ENCODE peak calls at places on chromosomes 11 and 22, in nine cellular contexts. Y, K, D, A, G, C, N, S and J are unnamed samples.

GRCh38 chr11:64055077-64055476 is 19.3 kb downstream of the FLRT1 start:
- DNase-seq in A (no peak), C (no peak), K (no peak), S (no peak), G (no peak), D (no peak), Y (no peak), N (no peak), J (no peak)

GRCh38 chr11:101470881-101471535 is 112.8 kb downstream of the TRPC6 start:
- DNase-seq in Y (no peak), S (peak), N (peak), D (no peak), G (no peak), C (no peak), K (no peak), A (peak), J (no peak)

GRCh38 chr11:44424841-44425240 is 114.9 kb upstream of the ALX4 start:
- DNase-seq in Y (no peak), G (no peak), C (no peak), D (no peak), N (no peak), S (no peak), A (no peak), K (no peak), J (no peak)

GRCh38 chr11:71182791-71183556 is 69.4 kb downstream of the SHANK2 start:
- DNase-seq in G (no peak), K (no peak), C (peak), N (no peak), Y (no peak), S (no peak), A (no peak), D (no peak), J (no peak)

GRCh38 chr22:17706451-17706900 is 67.8 kb downstream of the BID start:
- DNase-seq in C (peak), K (no peak), G (peak), N (peak), S (peak), D (no peak), Y (no peak), A (peak), J (no peak)

GRCh38 chr22:25146311-25146710 is 53.3 kb upstream of the CRYBB3 start:
- DNase-seq in G (peak), S (no peak), A (no peak), N (no peak), C (no peak), Y (no peak), D (no peak), K (no peak), J (no peak)

GRCh38 chr11:1130276-1131032 is 27.3 kb upstream of the MUC5AC start:
- DNase-seq in D (no peak), N (no peak), S (peak), Y (no peak), K (no peak), A (no peak), G (no peak), C (peak), J (no peak)

GRCh38 chr11:19326499-19326898 is 85.8 kb upstream of the E2F8 start:
- DNase-seq in Y (no peak), C (no peak), K (no peak), A (peak), G (no peak), S (peak), N (peak), D (no peak), J (no peak)

GRCh38 chr22:40023226-40023925 is 28.6 kb downstream of the FAM83F start:
- DNase-seq in A (no peak), C (no peak), N (no peak), S (no peak), Y (no peak), D (no peak), G (no peak), K (no peak), J (no peak)

GRCh38 chr11:135006800-135007199 is 594.8 kb upstream of the B3GAT1 start:
- DNase-seq in S (no peak), A (no peak), N (no peak), C (no peak), G (no peak), D (no peak), K (no peak), Y (no peak), J (no peak)

GRCh38 chr22:45217806-45218205 is 22.9 kb downstream of the KIAA0930 start:
- DNase-seq in G (no peak), C (no peak), K (no peak), S (no peak), A (no peak), Y (no peak), N (no peak), D (no peak), J (no peak)

GRCh38 chr22:22932512-22932941 is 44.9 kb downstream of the IGLL5 start:
- DNase-seq in S (no peak), A (no peak), Y (no peak), G (no peak), N (no peak), K (no peak), D (no peak), C (no peak), J (no peak)

GRCh38 chr22:38196791-38197429 is 4.9 kb upstream of the MAFF start:
- DNase-seq in D (no peak), C (no peak), G (no peak), N (no peak), Y (no peak), A (no peak), S (no peak), K (no peak), J (no peak)

GRCh38 chr11:121482231-121483129 is 29.7 kb upstream of the SORL1-AS1 start:
- DNase-seq in Y (no peak), G (peak), C (no peak), K (no peak), S (no peak), N (no peak), D (peak), A (peak), J (peak)

GRCh38 chr11:70111269-70112016 is 33.3 kb downstream of the ANO1 start:
- DNase-seq in N (peak), C (no peak), S (peak), A (peak), G (no peak), Y (no peak), D (no peak), K (no peak), J (no peak)

GRCh38 chr11:87156970-87157369 is 119.2 kb downstream of the TMEM135 start:
- DNase-seq in C (no peak), A (no peak), G (no peak), S (no peak), N (no peak), Y (no peak), D (no peak), K (no peak), J (no peak)

GRCh38 chr22:45006873-45007246 is 2.9 kb downstream of the PHF21B start:
- DNase-seq in K (no peak), N (peak), A (no peak), S (no peak), D (no peak), C (peak), G (no peak), Y (no peak), J (no peak)

GRCh38 chr11:92765418-92765817 is 204.0 kb upstream of the MTNR1B start:
- DNase-seq in S (no peak), A (no peak), K (no peak), C (no peak), Y (no peak), D (no peak), N (no peak), G (no peak), J (no peak)

GRCh38 chr11:97683733-97684132 is 1293.9 kb downstream of the JRKL start:
- DNase-seq in C (no peak), N (peak), D (no peak), A (peak), G (no peak), Y (no peak), K (no peak), S (no peak), J (no peak)

GRCh38 chr11:107928767-107929507 is 689 bp downstream of the RAB39A start:
- DNase-seq in K (peak), S (no peak), D (no peak), C (no peak), Y (no peak), G (no peak), N (peak), A (no peak), J (no peak)

GRCh38 chr11:121650520-121651266 is 197.9 kb upstream of the SORL1-AS1 start:
- DNase-seq in G (no peak), D (no peak), K (no peak), Y (no peak), N (no peak), C (no peak), A (no peak), S (no peak), J (no peak)

GRCh38 chr22:40183029-40183581 is 5.4 kb downstream of the TNRC6B start:
- DNase-seq in K (no peak), N (peak), A (peak), D (peak), Y (no peak), G (peak), C (peak), S (peak), J (no peak)

GRCh38 chr11:19557720-19558140 is 154.9 kb upstream of the NAV2 start:
- DNase-seq in A (peak), D (peak), N (peak), S (peak), K (peak), Y (peak), G (no peak), C (peak), J (peak)

GRCh38 chr22:46992121-46992731 is 229.8 kb downstream of the TBC1D22A start:
- DNase-seq in G (no peak), Y (no peak), D (no peak), C (no peak), K (no peak), N (no peak), S (no peak), A (no peak), J (no peak)

GRCh38 chr11:119999220-119999619 is 138.7 kb downstream of the TRIM29 start:
- DNase-seq in S (no peak), N (no peak), C (no peak), Y (no peak), G (no peak), D (no peak), A (no peak), K (no peak), J (no peak)

GRCh38 chr11:71946144-71946571 is 17.3 kb downstream of the RNF121 start:
- DNase-seq in D (no peak), A (peak), S (peak), N (peak), K (no peak), G (no peak), C (no peak), Y (no peak), J (no peak)

GRCh38 chr11:116932182-116932581 is 94.8 kb upstream of the APOA1 start:
- DNase-seq in C (no peak), D (no peak), G (no peak), S (no peak), A (no peak), N (no peak), K (no peak), Y (no peak), J (no peak)

GRCh38 chr11:124873980-124874379 is 8.7 kb downstream of the ROBO3 start:
- DNase-seq in K (no peak), D (no peak), A (no peak), Y (no peak), G (no peak), N (no peak), C (peak), S (no peak), J (no peak)

GRCh38 chr11:134050541-134051383 is 18.1 kb upstream of the JAM3 start:
- DNase-seq in S (peak), C (peak), N (peak), Y (peak), G (no peak), A (peak), D (peak), K (peak), J (peak)

GRCh38 chr22:48808038-48808960 is 1019.4 kb downstream of the BRD1 start:
- DNase-seq in S (no peak), D (no peak), K (no peak), Y (no peak), N (no peak), G (no peak), C (no peak), A (no peak), J (no peak)

GRCh38 chr11:88179966-88180629 is 4.9 kb upstream of the RAB38 start:
- DNase-seq in N (no peak), Y (no peak), G (no peak), D (no peak), C (no peak), K (no peak), S (no peak), A (peak), J (no peak)

GRCh38 chr11:15562230-15562629 is 447.5 kb downstream of the INSC start:
- DNase-seq in G (no peak), D (no peak), S (no peak), A (no peak), K (no peak), N (no peak), C (no peak), Y (no peak), J (no peak)

GRCh38 chr11:113026778-113027177 is 65.6 kb downstream of the NCAM1 start:
- DNase-seq in K (no peak), S (no peak), Y (no peak), G (no peak), C (no peak), N (no peak), D (no peak), A (no peak), J (no peak)

GRCh38 chr11:2772544-2773031 is 72.8 kb upstream of the KCNQ1OT1 start:
- DNase-seq in S (peak), A (peak), N (peak), C (no peak), G (no peak), K (no peak), D (no peak), Y (no peak), J (no peak)

GRCh38 chr11:269146-269890 is 8.9 kb upstream of the NLRP6 start:
- DNase-seq in Y (no peak), G (no peak), S (no peak), A (peak), N (no peak), C (no peak), D (peak), K (no peak), J (peak)

GRCh38 chr22:29987143-29987542 is 93.1 kb upstream of the HORMAD2 start:
- DNase-seq in N (peak), G (no peak), S (no peak), K (no peak), A (no peak), C (no peak), D (no peak), Y (no peak), J (no peak)